ENCODE peak calls at places on chromosomes 6 and 20, in four cellular contexts. P, S, V and M are unnamed samples.

GRCh38 chr6:30767158-30767943 is 23.0 kb upstream of the IER3 start:
- DNase-seq in P (no peak), S (no peak), V (no peak), M (no peak)

GRCh38 chr6:169188051-169188863 is 65.4 kb downstream of the THBS2 start:
- DNase-seq in P (no peak), S (no peak), V (no peak), M (no peak)

GRCh38 chr20:64230461-64231145 is 24.9 kb upstream of the PCMTD2 start:
- DNase-seq in P (no peak), S (no peak), V (no peak), M (no peak)

GRCh38 chr20:49677777-49678758 is 35.6 kb downstream of the B4GALT5 start:
- DNase-seq in P (no peak), S (no peak), V (no peak), M (no peak)

GRCh38 chr6:142683688-142684087 is 261.3 kb downstream of the HIVEP2 start:
- DNase-seq in P (no peak), S (no peak), V (no peak), M (peak; percentile 82)

GRCh38 chr20:51506527-51507356 is 35.8 kb downstream of the NFATC2 start:
- DNase-seq in P (no peak), S (no peak), V (no peak), M (no peak)

GRCh38 chr6:125346143-125346925 is 44.6 kb upstream of the HDDC2 start:
- DNase-seq in P (no peak), S (no peak), V (no peak), M (no peak)

GRCh38 chr20:53786445-53787267 is 193.0 kb upstream of the ZNF217 start:
- DNase-seq in P (no peak), S (no peak), V (no peak), M (no peak)

GRCh38 chr20:17233621-17234020 is 6.8 kb downstream of the PCSK2 start:
- DNase-seq in P (no peak), S (no peak), V (no peak), M (no peak)

GRCh38 chr6:124535746-124536145 is 426.5 kb upstream of the RNF217 start:
- DNase-seq in P (no peak), S (no peak), V (no peak), M (no peak)

GRCh38 chr20:5402903-5403531 is 86.3 kb upstream of the PROKR2 start:
- DNase-seq in P (no peak), S (no peak), V (no peak), M (no peak)

GRCh38 chr20:50226093-50226974 is 35.7 kb downstream of the CEBPB start:
- DNase-seq in P (no peak), S (no peak), V (no peak), M (no peak)

GRCh38 chr20:31590717-31591225 is 14.3 kb upstream of the ID1 start:
- DNase-seq in P (no peak), S (no peak), V (no peak), M (no peak)

GRCh38 chr20:24937579-24937978 is 11.5 kb upstream of the CST7 start:
- DNase-seq in P (no peak), S (no peak), V (no peak), M (no peak)

GRCh38 chr20:15446373-15446772 is 1109.0 kb upstream of the FLRT3 start:
- DNase-seq in P (no peak), S (no peak), V (no peak), M (no peak)

GRCh38 chr20:10513931-10514575 is 78.9 kb downstream of the SLX4IP start:
- DNase-seq in P (no peak), S (no peak), V (no peak), M (no peak)

GRCh38 chr20:63083831-63084562 is 77.2 kb upstream of the BHLHE23 start:
- DNase-seq in P (peak; percentile 50), S (no peak), V (no peak), M (no peak)

GRCh38 chr6:84691978-84692623 is 72.3 kb downstream of the TBX18 start:
- DNase-seq in P (no peak), S (no peak), V (no peak), M (no peak)

GRCh38 chr20:36848677-36849076 is 27.3 kb upstream of the TLDC2 start:
- DNase-seq in P (no peak), S (no peak), V (no peak), M (no peak)

GRCh38 chr6:166417285-166417691 is 34.5 kb upstream of the MPC1 start:
- DNase-seq in P (peak; percentile 75), S (no peak), V (peak; percentile 39), M (no peak)

GRCh38 chr6:39812853-39813533 is 20.8 kb downstream of the DAAM2 start:
- DNase-seq in P (no peak), S (no peak), V (no peak), M (no peak)

GRCh38 chr6:69279805-69280204 is 517.0 kb downstream of the LMBRD1 start:
- DNase-seq in P (no peak), S (no peak), V (no peak), M (peak; percentile 80)

GRCh38 chr6:95576621-95577316 is 566 bp upstream of the MANEA start:
- DNase-seq in P (no peak), S (no peak), V (no peak), M (no peak)

GRCh38 chr6:26309731-26310142 is 55.3 kb upstream of the BTN3A2 start:
- DNase-seq in P (no peak), S (no peak), V (no peak), M (no peak)

GRCh38 chr6:33584700-33585402 is 4.8 kb upstream of the BAK1 start:
- DNase-seq in P (no peak), S (no peak), V (no peak), M (no peak)

GRCh38 chr6:7264686-7265384 is 48.2 kb downstream of the SSR1 start:
- DNase-seq in P (peak; percentile 39), S (no peak), V (no peak), M (no peak)

GRCh38 chr6:33609444-33610034 is 11.6 kb upstream of the ITPR3 start:
- DNase-seq in P (no peak), S (no peak), V (no peak), M (no peak)